ENCODE peak calls at places on chromosomes 2 and 18, in nine cellular contexts. U is heart left ventricle; V is mammary epithelial cell; G is CD8-positive, alpha-beta T cell; K is CD8-positive, alpha-beta memory T cell; M is IMR-90; H is left lung; J is Panc1; I is endodermal cell. E is an unnamed sample.

GRCh38 chr18:22734812-22735627 is 198.1 kb upstream of the RBBP8 start:
- DNase-seq in U (no peak), V (no peak), G (no peak), K (no peak), M (peak; percentile 63), H (no peak), J (no peak), I (no peak), E (no peak)

GRCh38 chr2:143334837-143335236 is 205.6 kb downstream of the ARHGAP15 start:
- DNase-seq in U (no peak), V (no peak), G (no peak), K (no peak), M (peak; percentile 24), H (no peak), J (no peak), I (no peak), E (no peak)

GRCh38 chr2:153870308-153870707 is 1.4 kb upstream of the GALNT13 start:
- DNase-seq in U (no peak), V (no peak), G (no peak), K (no peak), M (no peak), H (no peak), J (no peak), I (no peak), E (no peak)

GRCh38 chr18:60232541-60232940 is 140.0 kb downstream of the MC4R start:
- DNase-seq in U (no peak), V (peak; percentile 86), G (no peak), K (no peak), M (peak; percentile 73), H (no peak), J (peak; percentile 52), I (no peak), E (no peak)

GRCh38 chr2:230935132-230935435 is 10.0 kb upstream of the GPR55 start:
- DNase-seq in U (no peak), V (no peak), G (peak; percentile 36), K (no peak), M (no peak), H (no peak), J (no peak), I (peak; percentile 40), E (peak; percentile 74)

GRCh38 chr2:240572141-240573031 is 4.1 kb downstream of the RNPEPL1 start:
- DNase-seq in U (peak; percentile 62), V (no peak), G (no peak), K (no peak), M (no peak), H (peak; percentile 26), J (no peak), I (no peak), E (no peak)

GRCh38 chr18:80167331-80167730 is 58.3 kb downstream of the ADNP2 start:
- DNase-seq in U (no peak), V (no peak), G (no peak), K (no peak), M (no peak), H (no peak), J (no peak), I (no peak), E (no peak)

GRCh38 chr2:86038291-86039081 is 67.2 kb downstream of the POLR1A start:
- DNase-seq in U (peak; percentile 37), V (no peak), G (peak; percentile 76), K (peak; percentile 95), M (no peak), H (peak; percentile 67), J (no peak), I (no peak), E (no peak)

GRCh38 chr18:7608798-7609197 is 41.7 kb downstream of the PTPRM start:
- DNase-seq in U (no peak), V (no peak), G (no peak), K (no peak), M (peak; percentile 54), H (no peak), J (no peak), I (no peak), E (peak; percentile 85)

GRCh38 chr18:5370332-5370731 is 74.8 kb upstream of the ZBTB14 start:
- DNase-seq in U (no peak), V (no peak), G (no peak), K (no peak), M (peak; percentile 19), H (no peak), J (no peak), I (no peak), E (no peak)

GRCh38 chr2:216987176-216987809 is 127.4 kb upstream of the TNP1 start:
- DNase-seq in U (no peak), V (no peak), G (no peak), K (no peak), M (no peak), H (no peak), J (no peak), I (no peak), E (peak; percentile 91)

GRCh38 chr2:17815466-17816184 is 635 bp upstream of the MSGN1 start:
- DNase-seq in U (no peak), V (peak; percentile 80), G (no peak), K (no peak), M (no peak), H (no peak), J (no peak), I (peak; percentile 56), E (no peak)

GRCh38 chr2:230225486-230225885 is at the start of gene SP140:
- DNase-seq in U (peak; percentile 62), V (no peak), G (peak; percentile 73), K (peak; percentile 75), M (no peak), H (peak; percentile 75), J (no peak), I (no peak), E (no peak)

GRCh38 chr2:144493027-144493809 is 26.7 kb downstream of the ZEB2 start:
- DNase-seq in U (no peak), V (no peak), G (no peak), K (no peak), M (no peak), H (no peak), J (no peak), I (no peak), E (no peak)

GRCh38 chr2:144498215-144498614 is 21.7 kb downstream of the ZEB2 start:
- DNase-seq in U (no peak), V (no peak), G (no peak), K (no peak), M (no peak), H (no peak), J (no peak), I (no peak), E (no peak)

GRCh38 chr2:144496660-144497598 is 23.0 kb downstream of the ZEB2 start:
- DNase-seq in U (no peak), V (no peak), G (no peak), K (no peak), M (no peak), H (no peak), J (no peak), I (no peak), E (no peak)

GRCh38 chr2:144495227-144495933 is 24.5 kb downstream of the ZEB2 start:
- DNase-seq in U (no peak), V (no peak), G (no peak), K (no peak), M (no peak), H (no peak), J (no peak), I (no peak), E (no peak)

DNA sequence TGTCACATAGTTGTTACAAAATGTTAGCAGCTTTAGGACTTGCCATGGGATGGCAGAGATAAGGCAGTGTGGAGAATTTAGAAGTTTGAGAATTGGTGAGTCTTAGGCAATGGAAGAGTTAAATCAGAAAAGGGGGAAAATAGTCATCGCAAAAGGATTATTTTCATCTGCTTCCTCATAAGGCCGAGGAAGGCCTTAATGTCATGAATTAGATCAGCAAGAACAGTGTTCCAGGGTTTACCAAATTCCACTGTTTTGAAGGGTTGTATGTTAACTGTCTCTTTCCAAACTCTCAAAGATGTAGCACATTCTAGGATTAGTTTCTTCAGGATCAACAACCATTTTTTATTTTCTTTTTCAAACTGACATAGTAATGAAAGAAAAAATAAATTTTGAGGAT is 23.9 kb downstream of the ZEB2 start:
- DNase-seq in U (no peak), V (no peak), G (no peak), K (no peak), M (no peak), H (no peak), J (no peak), I (no peak), E (no peak)
- H3K27ac ChIP-seq in U (peak overlapping the region; percentile 15), V (no peak overlapping the region), G (no peak overlapping the region), K (no peak overlapping the region), M (no peak overlapping the region), H (peak overlapping the region; percentile 33), J (no peak overlapping the region), I (no peak overlapping the region), E (peak overlapping the region; percentile 2)

DNA sequence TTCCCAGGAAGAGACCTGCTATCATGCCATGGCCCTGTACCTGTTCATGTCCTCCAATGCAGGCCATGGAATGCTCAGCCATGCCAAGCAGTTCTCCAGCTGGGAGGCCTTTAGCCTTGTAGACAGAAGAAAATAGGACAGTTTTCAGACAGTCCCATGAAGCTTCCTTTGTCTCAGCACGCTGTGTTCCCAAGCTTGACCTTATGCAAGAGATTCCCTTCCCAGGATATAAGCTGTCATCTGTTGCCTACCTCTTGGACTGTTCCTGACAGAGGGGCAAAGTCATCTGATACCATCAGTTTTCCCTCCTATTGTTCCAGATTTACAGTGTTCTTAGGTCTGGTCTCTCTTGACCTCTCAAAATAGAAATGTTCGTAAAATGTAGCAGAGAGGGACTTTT is 96.6 kb upstream of the EML6 start:
- DNase-seq in U (no peak), V (no peak), G (no peak), K (no peak), M (no peak), H (no peak), J (no peak), I (no peak), E (no peak)
- H3K27ac ChIP-seq in U (peak overlapping the region; percentile 59), V (no peak overlapping the region), G (no peak overlapping the region), K (no peak overlapping the region), M (no peak overlapping the region), H (peak overlapping the region; percentile 64), J (no peak overlapping the region), I (no peak overlapping the region), E (peak overlapping the region; percentile 7)

DNA sequence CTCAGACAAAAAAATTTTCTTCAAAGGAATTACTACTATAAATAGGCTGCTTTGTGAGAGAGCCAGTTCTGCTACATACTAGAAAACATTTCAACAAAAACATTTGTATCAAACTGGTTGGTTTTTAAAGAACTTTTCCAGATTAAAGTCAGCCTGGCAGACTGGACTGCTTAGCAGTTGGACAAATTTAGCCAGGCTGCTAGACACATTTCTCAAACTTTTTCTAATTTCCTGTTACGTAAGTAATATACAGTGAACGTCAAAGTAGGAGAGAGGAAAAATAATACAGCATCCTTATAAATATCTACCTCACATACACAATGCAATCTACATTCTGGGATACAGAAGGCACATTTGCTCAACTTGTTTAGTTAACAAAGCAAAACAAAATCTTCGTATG is 109.5 kb downstream of the SP3 start:
- DNase-seq in U (no peak), V (no peak), G (no peak), K (no peak), M (peak; percentile 8), H (no peak), J (no peak), I (no peak), E (no peak)
- H3K27ac ChIP-seq in U (no peak overlapping the region), V (no peak overlapping the region), G (no peak overlapping the region), K (no peak overlapping the region), M (no peak overlapping the region), H (no peak overlapping the region), J (no peak overlapping the region), I (no peak overlapping the region), E (no peak overlapping the region)

GRCh38 chr2:194223173-194223670 is 1433.8 kb upstream of the SLC39A10 start:
- DNase-seq in U (no peak), V (no peak), G (no peak), K (no peak), M (no peak), H (no peak), J (no peak), I (no peak), E (no peak)
- H3K27ac ChIP-seq in U (no peak overlapping the region), V (no peak overlapping the region), G (no peak overlapping the region), K (no peak overlapping the region), M (no peak overlapping the region), H (no peak overlapping the region), J (no peak overlapping the region), I (no peak overlapping the region), E (no peak overlapping the region)

GRCh38 chr18:55402731-55403405 is 185.1 kb downstream of the TCF4 start:
- DNase-seq in U (no peak), V (no peak), G (no peak), K (no peak), M (no peak), H (no peak), J (no peak), I (no peak), E (no peak)
- H3K27ac ChIP-seq in U (peak overlapping the region; percentile 80), V (no peak overlapping the region), G (no peak overlapping the region), K (no peak overlapping the region), M (peak overlapping the region; percentile 69), H (peak overlapping the region; percentile 58), J (peak overlapping the region; percentile 90), I (peak overlapping the region; percentile 9), E (peak overlapping the region; percentile 70)

E was measured in esophagus muscularis mucosa.